ENCODE peak calls at places on chromosomes 11 and 22, in six cellular contexts. I is gastrocnemius medialis, A is IMR-90, B is GM12878, M is adrenal gland, E is body of pancreas. K is an unnamed sample.
A peak's percentile ranks its signal among the peaks of the same experiment; 100 is the strongest.

GRCh38 chr11:65439331-65440181 is 17.0 kb downstream of the NEAT1 start:
- DNase-seq in E (no peak), B (no peak), A (peak; percentile 48), I (no peak), M (peak; percentile 48), K (no peak)

GRCh38 chr11:67304511-67305113 is 1.3 kb downstream of the SSH3 start:
- DNase-seq in I (no peak), B (no peak), E (no peak), M (peak; percentile 7), A (no peak), K (no peak)

GRCh38 chr22:43085658-43086606 is 3.3 kb downstream of the TTLL1 start:
- DNase-seq in B (peak; percentile 40), I (no peak), E (no peak), A (no peak), M (no peak), K (peak; percentile 61)

GRCh38 chr11:46554205-46555162 is 39.3 kb downstream of the AMBRA1 start:
- DNase-seq in E (peak; percentile 48), A (peak; percentile 80), M (peak; percentile 39), I (no peak), B (no peak), K (no peak)

GRCh38 chr11:133810766-133811165 is 34.5 kb downstream of the SPATA19 start:
- DNase-seq in I (no peak), M (no peak), A (no peak), B (no peak), E (no peak), K (no peak)

GRCh38 chr11:2432171-2432621 is 12.1 kb downstream of the TRPM5 start:
- DNase-seq in E (no peak), B (no peak), I (no peak), M (no peak), A (no peak), K (no peak)

GRCh38 chr11:46422588-46422987 is 31.0 kb upstream of the CHRM4 start:
- DNase-seq in I (no peak), A (peak; percentile 36), M (no peak), E (no peak), B (no peak), K (no peak)

GRCh38 chr11:94539420-94539819 is 4.3 kb upstream of the FUT4 start:
- DNase-seq in E (peak; percentile 21), B (no peak), M (no peak), I (no peak), A (no peak), K (no peak)

GRCh38 chr11:116958246-116958645 is 120.8 kb upstream of the APOA1 start:
- DNase-seq in I (no peak), E (no peak), A (no peak), B (no peak), M (no peak), K (no peak)

GRCh38 chr11:130278151-130278550 is 36.6 kb downstream of the ZBTB44 start:
- DNase-seq in E (no peak), B (peak; percentile 48), M (no peak), I (no peak), A (no peak), K (no peak)

GRCh38 chr11:37812281-37812880 is 1214.3 kb upstream of the RAG2 start:
- DNase-seq in E (no peak), M (no peak), A (no peak), I (no peak), B (no peak), K (peak; percentile 16)

GRCh38 chr11:17221968-17222367 is 14.2 kb upstream of the PIK3C2A start:
- DNase-seq in E (no peak), I (no peak), B (no peak), A (peak; percentile 66), M (no peak), K (no peak)

GRCh38 chr11:121671276-121672168 is 218.8 kb upstream of the SORL1-AS1 start:
- DNase-seq in A (peak; percentile 49), M (no peak), I (no peak), E (no peak), B (no peak), K (no peak)

GRCh38 chr11:10666976-10667892 is 26.3 kb downstream of the IRAG1 start:
- DNase-seq in A (peak; percentile 84), M (no peak), B (no peak), I (no peak), E (no peak), K (no peak)

GRCh38 chr11:10670099-10670498 is 23.5 kb downstream of the IRAG1 start:
- DNase-seq in B (no peak), M (no peak), I (no peak), E (no peak), A (no peak), K (no peak)

GRCh38 chr11:10673476-10674062 is 20.0 kb downstream of the IRAG1 start:
- DNase-seq in M (no peak), I (no peak), E (no peak), B (no peak), A (peak; percentile 51), K (no peak)

GRCh38 chr11:10666556-10666955 is 27.0 kb downstream of the IRAG1 start:
- DNase-seq in B (no peak), M (no peak), I (no peak), A (peak; percentile 74), E (no peak), K (no peak)

GRCh38 chr11:10669258-10670033 is 24.1 kb downstream of the IRAG1 start:
- DNase-seq in M (peak; percentile 71), B (no peak), E (peak; percentile 28), I (no peak), A (peak; percentile 76), K (no peak)
- H3K4me1 ChIP-seq in M (peaks cover 14% of the 10 kb centered on the region), B (no peaks in the 10 kb centered on the region), E (peaks cover 15% of the 10 kb centered on the region), I (peaks cover 29% of the 10 kb centered on the region), A (peaks cover 39% of the 10 kb centered on the region), K (peaks cover 16% of the 10 kb centered on the region)

DNA sequence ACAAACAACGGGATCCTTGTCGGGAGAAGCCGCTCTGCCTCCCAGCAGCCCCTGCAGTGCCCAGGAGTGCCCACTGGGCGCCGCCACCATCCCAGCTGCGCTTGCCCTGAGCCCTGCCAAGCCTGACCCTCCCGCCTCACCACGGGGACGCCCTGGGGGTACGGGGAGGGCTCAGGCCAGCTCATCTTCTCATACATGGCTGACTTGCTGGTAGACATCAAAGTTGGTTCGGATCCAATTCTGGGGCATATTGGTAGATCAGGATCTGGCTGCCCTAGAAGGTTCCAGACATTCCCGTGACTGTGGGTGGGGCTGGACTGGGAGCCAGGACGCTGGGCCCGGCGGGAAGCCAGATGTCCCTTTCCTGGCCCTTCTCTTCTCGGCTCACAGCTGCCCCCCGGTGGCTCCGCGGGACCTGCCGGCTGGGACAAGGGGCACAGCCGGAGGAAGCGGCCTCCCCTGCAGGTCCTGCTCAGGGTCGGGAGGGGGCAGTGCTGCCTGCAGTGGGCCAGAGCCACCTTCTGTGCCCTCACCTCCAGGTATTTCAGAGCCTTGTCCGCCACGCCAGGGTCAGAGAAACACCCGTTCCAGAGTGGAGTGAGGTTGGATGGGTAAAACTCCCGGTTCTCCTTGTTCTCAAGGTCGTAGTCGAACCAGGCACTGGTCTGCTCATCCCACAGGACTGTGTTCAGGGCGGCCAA is 10.6 kb upstream of the TREH start:
- DNase-seq in A (peak; percentile 73), M (peak; percentile 98), E (peak; percentile 89), B (no peak), I (peak; percentile 46), K (peak; percentile 97)
- TF ChIP-seq POLR2A in A (no peak), M (no peak), E (no peak), B (no peak), I (no peak), K (no peak)

GRCh38 chr11:3853935-3854659 is 1.4 kb upstream of the STIM1 start:
- DNase-seq in A (no peak), M (no peak), I (peak; percentile 82), B (peak; percentile 86), E (peak; percentile 54), K (peak; percentile 24)

GRCh38 chr11:3853545-3853842 is 2.0 kb upstream of the STIM1 start:
- DNase-seq in E (no peak), A (no peak), M (no peak), B (no peak), I (no peak), K (no peak)

GRCh38 chr11:3855808-3856491 is 486 bp downstream of the STIM1 start:
- DNase-seq in A (no peak), B (no peak), E (peak; percentile 51), M (no peak), I (peak; percentile 64), K (peak; percentile 45)

GRCh38 chr11:3854977-3855807 is at the start of gene STIM1:
- DNase-seq in E (peak; percentile 94), B (peak; percentile 88), A (peak; percentile 90), I (peak; percentile 93), M (peak; percentile 95), K (peak; percentile 96)

DNA sequence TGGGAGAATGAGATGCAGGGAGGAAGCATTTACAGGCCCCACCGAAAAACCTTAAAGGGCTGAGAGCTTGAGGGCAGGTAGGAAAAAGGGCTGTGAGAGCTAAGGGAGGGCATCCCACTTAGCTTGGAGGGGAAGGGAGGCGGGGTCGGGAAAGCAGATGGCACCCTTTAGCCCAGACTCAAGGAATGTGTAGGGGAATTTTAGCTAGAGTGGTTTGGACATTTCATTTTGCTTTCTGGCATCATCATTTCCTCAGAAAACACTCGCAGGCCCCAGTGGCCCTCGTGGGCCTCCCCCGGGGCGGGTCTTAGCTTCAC is 846 bp upstream of the STIM1 start:
- DNase-seq in I (no peak), E (no peak), M (no peak), B (no peak), A (no peak), K (no peak)
- H3K4me1 ChIP-seq in I (peaks cover 48% of the 10 kb centered on the region), E (peaks cover 44% of the 10 kb centered on the region), M (peaks cover 24% of the 10 kb centered on the region), B (peaks cover 30% of the 10 kb centered on the region), A (peaks cover 16% of the 10 kb centered on the region), K (peaks cover 45% of the 10 kb centered on the region)

GRCh38 chr22:30392661-30393321 is 4.0 kb upstream of the SEC14L2 start:
- DNase-seq in B (no peak), I (no peak), M (no peak), A (no peak), E (no peak), K (no peak)
- TF ChIP-seq POLR2A in B (no peak), I (no peak), M (no peak), A (no peak), E (no peak), K (no peak)

DNA sequence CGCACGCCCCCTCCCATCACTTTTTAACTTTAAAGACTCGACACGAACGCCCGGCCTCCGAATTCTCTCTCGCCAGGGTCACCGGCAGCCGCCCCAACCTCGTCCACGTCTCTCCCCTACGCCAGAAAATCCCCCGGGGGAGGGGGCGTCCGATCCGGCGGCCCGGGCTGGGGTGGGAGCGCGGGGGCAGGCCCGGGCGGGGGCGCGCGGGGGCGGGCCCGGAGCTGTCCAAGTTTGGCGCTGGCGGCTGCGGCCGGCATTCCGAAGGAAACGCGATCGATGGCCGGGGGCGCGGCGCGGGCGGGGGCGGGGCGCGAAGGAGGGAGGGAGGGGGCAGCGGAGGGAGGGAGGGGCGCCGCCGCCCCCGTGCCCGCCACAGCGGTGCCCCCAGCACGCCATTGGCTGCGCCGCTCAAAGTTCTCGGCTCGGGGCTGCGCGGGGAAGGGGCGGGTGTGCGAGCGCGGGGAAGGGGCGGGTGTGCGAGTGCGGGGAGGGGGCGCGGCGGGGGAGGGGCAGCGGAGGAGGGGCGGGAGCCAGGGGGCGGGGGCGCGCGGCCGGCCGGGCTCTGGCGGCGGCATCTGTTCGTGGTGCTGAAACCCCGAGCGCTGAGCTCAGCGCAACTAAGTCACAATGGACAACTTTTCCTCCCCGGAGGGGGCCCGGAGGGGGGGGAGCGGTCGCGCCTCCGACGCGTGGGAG is 2.4 kb downstream of the PHF21B start:
- DNase-seq in E (no peak), A (peak; percentile 27), B (no peak), I (no peak), M (peak; percentile 63), K (peak; percentile 37)
- H3K4me1 ChIP-seq in E (peaks cover 38% of the 10 kb centered on the region), A (no peaks in the 10 kb centered on the region), B (no peaks in the 10 kb centered on the region), I (peaks cover 28% of the 10 kb centered on the region), M (peaks cover 5% of the 10 kb centered on the region), K (peaks cover 12% of the 10 kb centered on the region)

K was measured in heart left ventricle.